ENCODE peak calls at places on chromosomes 16 and 17, in eight cellular contexts. B, Q, P, T, E, S, K and Z are unnamed samples.

GRCh38 chr16:88784074-88784855 is 755 bp downstream of the PIEZO1 start:
- DNase-seq in B (no peak), Q (no peak), P (no peak), T (peak; percentile 83), E (peak; percentile 41), S (peak; percentile 92), K (no peak), Z (no peak)

GRCh38 chr17:82848022-82848592 is 8.3 kb upstream of the ZNF750 start:
- DNase-seq in B (peak; percentile 60), Q (no peak), P (no peak), T (no peak), E (no peak), S (peak; percentile 37), K (no peak), Z (no peak)

GRCh38 chr16:85733839-85734170 is 17.1 kb downstream of the C16orf74 start:
- DNase-seq in B (peak; percentile 16), Q (no peak), P (no peak), T (peak; percentile 91), E (no peak), S (peak; percentile 25), K (no peak), Z (no peak)

GRCh38 chr17:35094902-35095301 is 24.8 kb downstream of the RAD51D start:
- DNase-seq in B (peak; percentile 64), Q (no peak), P (no peak), T (no peak), E (no peak), S (peak; percentile 91), K (peak; percentile 38), Z (peak; percentile 58)

GRCh38 chr17:17001874-17002520 is 30.1 kb upstream of the TNFRSF13B start:
- DNase-seq in B (no peak), Q (peak; percentile 82), P (no peak), T (peak; percentile 94), E (peak; percentile 85), S (peak; percentile 87), K (peak; percentile 11), Z (peak; percentile 57)

GRCh38 chr17:20791626-20792025 is 212.1 kb downstream of the CDRT15L2 start:
- DNase-seq in B (no peak), Q (no peak), P (no peak), T (no peak), E (no peak), S (no peak), K (no peak), Z (no peak)

GRCh38 chr17:55632893-55633292 is 89.8 kb downstream of the TMEM100 start:
- DNase-seq in B (no peak), Q (no peak), P (no peak), T (no peak), E (no peak), S (no peak), K (no peak), Z (no peak)

GRCh38 chr16:81649561-81649960 is 129.5 kb upstream of the PLCG2 start:
- DNase-seq in B (no peak), Q (no peak), P (no peak), T (no peak), E (no peak), S (peak; percentile 41), K (peak; percentile 42), Z (no peak)

GRCh38 chr17:77746901-77747620 is 211.4 kb upstream of the TNRC6C start:
- DNase-seq in B (no peak), Q (no peak), P (no peak), T (no peak), E (no peak), S (no peak), K (no peak), Z (no peak)

GRCh38 chr17:46270032-46270431 is 24.9 kb upstream of the LRRC37A start:
- DNase-seq in B (no peak), Q (no peak), P (no peak), T (peak; percentile 43), E (no peak), S (no peak), K (no peak), Z (no peak)

GRCh38 chr16:54241525-54241924 is 45.1 kb downstream of the IRX3 start:
- DNase-seq in B (no peak), Q (no peak), P (no peak), T (no peak), E (no peak), S (no peak), K (no peak), Z (no peak)

GRCh38 chr16:81480856-81481821 is 36.5 kb downstream of the CMIP start:
- DNase-seq in B (no peak), Q (no peak), P (no peak), T (no peak), E (no peak), S (no peak), K (no peak), Z (no peak)

GRCh38 chr16:10992797-10993196 is 48.4 kb downstream of the CLEC16A start:
- DNase-seq in B (peak; percentile 59), Q (no peak), P (no peak), T (no peak), E (no peak), S (peak; percentile 93), K (no peak), Z (peak; percentile 53)

GRCh38 chr17:5031365-5032082 is 3.7 kb downstream of the SLC52A1 start:
- DNase-seq in B (peak; percentile 35), Q (peak; percentile 76), P (no peak), T (peak; percentile 94), E (peak; percentile 84), S (peak; percentile 88), K (peak; percentile 44), Z (peak; percentile 79)

GRCh38 chr17:57832711-57833596 is 16.9 kb downstream of the MRPS23 start:
- DNase-seq in B (peak; percentile 36), Q (peak; percentile 46), P (peak; percentile 68), T (peak; percentile 74), E (peak; percentile 72), S (peak; percentile 93), K (no peak), Z (peak; percentile 49)

GRCh38 chr17:2894782-2895181 is 98.5 kb downstream of the RAP1GAP2 start:
- DNase-seq in B (no peak), Q (no peak), P (no peak), T (no peak), E (no peak), S (no peak), K (no peak), Z (no peak)

GRCh38 chr16:17369441-17369951 is 101.3 kb downstream of the XYLT1 start:
- DNase-seq in B (no peak), Q (peak; percentile 44), P (no peak), T (no peak), E (no peak), S (no peak), K (no peak), Z (no peak)

GRCh38 chr17:4505187-4505586 is 6.5 kb downstream of the SPNS2 start:
- DNase-seq in B (no peak), Q (no peak), P (no peak), T (no peak), E (no peak), S (no peak), K (no peak), Z (no peak)

GRCh38 chr16:30377812-30378235 is 3.2 kb downstream of the MYL11 start:
- DNase-seq in B (peak; percentile 63), Q (peak; percentile 93), P (peak; percentile 11), T (no peak), E (peak; percentile 88), S (peak; percentile 95), K (no peak), Z (peak; percentile 78)

GRCh38 chr16:48276102-48276501 is 28.8 kb upstream of the ABCC11 start:
- DNase-seq in B (no peak), Q (no peak), P (no peak), T (no peak), E (no peak), S (peak; percentile 10), K (no peak), Z (no peak)

GRCh38 chr17:50685691-50686493 is 21.8 kb downstream of the ANKRD40 start:
- DNase-seq in B (no peak), Q (no peak), P (no peak), T (no peak), E (no peak), S (no peak), K (no peak), Z (no peak)

GRCh38 chr16:17830651-17831050 is 359.9 kb upstream of the XYLT1 start:
- DNase-seq in B (no peak), Q (no peak), P (no peak), T (no peak), E (no peak), S (peak; percentile 16), K (no peak), Z (no peak)

GRCh38 chr17:45230787-45231480 is 9.2 kb downstream of the FMNL1 start:
- DNase-seq in B (no peak), Q (peak; percentile 15), P (no peak), T (no peak), E (no peak), S (peak; percentile 67), K (no peak), Z (no peak)

GRCh38 chr16:4218202-4218601 is 23.7 kb downstream of the SRL start:
- DNase-seq in B (no peak), Q (no peak), P (no peak), T (no peak), E (no peak), S (no peak), K (no peak), Z (no peak)

GRCh38 chr17:36980281-36980761 is 31.6 kb downstream of the AATF start:
- DNase-seq in B (peak; percentile 8), Q (no peak), P (no peak), T (no peak), E (no peak), S (peak; percentile 25), K (no peak), Z (peak; percentile 23)

GRCh38 chr16:21649196-21649595 is 3.2 kb downstream of the IGSF6 start:
- DNase-seq in B (no peak), Q (no peak), P (no peak), T (no peak), E (no peak), S (no peak), K (no peak), Z (no peak)

GRCh38 chr17:65035191-65035590 is 21.3 kb downstream of the GNA13 start:
- DNase-seq in B (no peak), Q (no peak), P (no peak), T (no peak), E (no peak), S (no peak), K (no peak), Z (no peak)

GRCh38 chr16:68985855-68986254 is 119.6 kb upstream of the HAS3 start:
- DNase-seq in B (peak; percentile 58), Q (no peak), P (no peak), T (no peak), E (no peak), S (peak; percentile 69), K (no peak), Z (no peak)

GRCh38 chr17:57391857-57392256 is 135.5 kb downstream of the MSI2 start:
- DNase-seq in B (no peak), Q (no peak), P (no peak), T (no peak), E (no peak), S (no peak), K (no peak), Z (no peak)

GRCh38 chr16:70523013-70523620 is at the start of gene COG4:
- DNase-seq in B (peak; percentile 45), Q (peak; percentile 82), P (no peak), T (peak; percentile 88), E (peak; percentile 86), S (peak; percentile 92), K (peak; percentile 47), Z (peak; percentile 79)

GRCh38 chr16:117381-118365 is 20.8 kb downstream of the NPRL3 start:
- DNase-seq in B (no peak), Q (peak; percentile 73), P (peak; percentile 19), T (peak; percentile 94), E (peak; percentile 76), S (peak; percentile 60), K (no peak), Z (peak; percentile 34)

GRCh38 chr16:68732068-68732680 is 4.9 kb upstream of the CDH1 start:
- DNase-seq in B (no peak), Q (no peak), P (no peak), T (peak; percentile 63), E (peak; percentile 54), S (no peak), K (no peak), Z (no peak)